ENCODE peak calls at places on chromosomes 3 and 15, in nine cellular contexts. W is NCI-H1092 treated with DMSO at 0.1 percent for 48 hours; F is NCI-H524; D is COR-L47; P is DMS 273 treated with DMSO at 0.1 percent for 48 hours; R is stimulated activated CD4-positive, alpha-beta T cell treated with anti-CD3 and anti-CD28 coated beads, Interleukin-2, amount 100 ng/mL, for 48 hours; S is HCT116; T is mucosa of descending colon; X is T-helper 2 cell. G is an unnamed sample.

GRCh38 chr15:57146394-57147140 is 228.1 kb downstream of the TCF12 start:
- DNase-seq in W (peak; percentile 61), F (peak; percentile 4), D (peak; percentile 71), P (no peak), R (no peak), S (peak; percentile 8), T (no peak), X (no peak), G (peak; percentile 77)

GRCh38 chr3:128922804-128923459 is 43.5 kb downstream of the ACAD9 start:
- DNase-seq in W (no peak), F (no peak), D (no peak), P (no peak), R (peak; percentile 37), S (no peak), T (no peak), X (peak; percentile 43), G (no peak)

GRCh38 chr3:49271047-49271446 is 6.0 kb downstream of the C3orf62 start:
- DNase-seq in W (no peak), F (no peak), D (no peak), P (no peak), R (no peak), S (no peak), T (no peak), X (no peak), G (no peak)

GRCh38 chr3:190860531-190860930 is 2.0 kb downstream of the GMNC start:
- DNase-seq in W (no peak), F (no peak), D (peak; percentile 14), P (no peak), R (no peak), S (no peak), T (no peak), X (no peak), G (no peak)

GRCh38 chr3:166484470-166484869 is 647.2 kb upstream of the BCHE start:
- DNase-seq in W (no peak), F (no peak), D (peak; percentile 42), P (no peak), R (no peak), S (no peak), T (no peak), X (no peak), G (no peak)

GRCh38 chr3:45130476-45130875 is 15.7 kb downstream of the CDCP1 start:
- DNase-seq in W (no peak), F (no peak), D (no peak), P (no peak), R (no peak), S (no peak), T (no peak), X (no peak), G (no peak)

GRCh38 chr3:153195480-153195879 is 33.5 kb downstream of the RAP2B start:
- DNase-seq in W (no peak), F (no peak), D (no peak), P (no peak), R (no peak), S (no peak), T (no peak), X (no peak), G (no peak)

GRCh38 chr3:183073839-183074615 is 25.3 kb downstream of the MCCC1 start:
- DNase-seq in W (no peak), F (no peak), D (no peak), P (no peak), R (no peak), S (peak; percentile 68), T (no peak), X (no peak), G (peak; percentile 18)